ENCODE peak calls at places on chromosomes 16 and 17, in four cellular contexts. One of them, this sample, is unnamed.
A peak's percentile ranks its signal among the peaks of the same experiment; 100 is the strongest.

GRCh38 chr16:57537194-57537505 is 779 bp upstream of the CCDC102A start:
- DNase-seq in mucosa of descending colon: no peak
- DNase-seq in Caco-2: no peak
- DNase-seq in A549: no peak
- DNase-seq in this sample: no peak

GRCh38 chr16:56281256-56281805 is 90.0 kb downstream of the GNAO1 start:
- DNase-seq in Caco-2: no peak
- DNase-seq in A549: no peak
- DNase-seq in mucosa of descending colon: no peak
- DNase-seq in this sample: no peak

GRCh38 chr17:64007838-64008282 is 9.7 kb downstream of the PRR29 start:
- DNase-seq in mucosa of descending colon: no peak
- DNase-seq in Caco-2: peak; percentile 31
- DNase-seq in A549: no peak
- DNase-seq in this sample: no peak

GRCh38 chr16:12168054-12169018 is 191.8 kb downstream of the SNX29 start:
- DNase-seq in A549: no peak
- DNase-seq in Caco-2: no peak
- DNase-seq in mucosa of descending colon: no peak
- DNase-seq in this sample: no peak

GRCh38 chr17:9383828-9384227 is 191.8 kb downstream of the STX8 start:
- DNase-seq in Caco-2: no peak
- DNase-seq in mucosa of descending colon: no peak
- DNase-seq in A549: no peak
- DNase-seq in this sample: no peak

GRCh38 chr16:54633943-54634362 is 296.7 kb upstream of the IRX5 start:
- DNase-seq in mucosa of descending colon: no peak
- DNase-seq in A549: peak; percentile 51
- DNase-seq in Caco-2: no peak
- DNase-seq in this sample: no peak

GRCh38 chr17:51154176-51154575 is 817 bp downstream of the NME1 start:
- DNase-seq in A549: no peak
- DNase-seq in Caco-2: no peak
- DNase-seq in mucosa of descending colon: no peak
- DNase-seq in this sample: no peak

GRCh38 chr16:12971216-12971615 is 69.8 kb downstream of the SHISA9 start:
- DNase-seq in A549: peak; percentile 61
- DNase-seq in mucosa of descending colon: no peak
- DNase-seq in Caco-2: no peak
- DNase-seq in this sample: no peak

GRCh38 chr16:52574105-52574437 is 27.1 kb upstream of the TOX3 start:
- DNase-seq in Caco-2: no peak
- DNase-seq in mucosa of descending colon: no peak
- DNase-seq in A549: no peak
- DNase-seq in this sample: no peak

GRCh38 chr17:30173649-30174048 is 57.0 kb downstream of the NSRP1 start:
- DNase-seq in mucosa of descending colon: no peak
- DNase-seq in Caco-2: no peak
- DNase-seq in A549: no peak
- DNase-seq in this sample: no peak

GRCh38 chr17:64009571-64010402 is 10.6 kb downstream of the ICAM2 start:
- DNase-seq in mucosa of descending colon: no peak
- DNase-seq in A549: no peak
- DNase-seq in Caco-2: peak; percentile 5
- DNase-seq in this sample: no peak

GRCh38 chr16:23704772-23705516 is 8.1 kb downstream of the ERN2 start:
- DNase-seq in A549: no peak
- DNase-seq in mucosa of descending colon: peak; percentile 50
- DNase-seq in Caco-2: no peak
- DNase-seq in this sample: no peak

GRCh38 chr16:67537636-67538591 is 9.3 kb downstream of the RIPOR1 start:
- DNase-seq in mucosa of descending colon: peak; percentile 75
- DNase-seq in Caco-2: peak; percentile 76
- DNase-seq in A549: no peak
- DNase-seq in this sample: peak; percentile 82

GRCh38 chr17:80328620-80329380 is 68.1 kb downstream of the RNF213 start:
- DNase-seq in A549: no peak
- DNase-seq in Caco-2: no peak
- DNase-seq in mucosa of descending colon: no peak
- DNase-seq in this sample: no peak

GRCh38 chr16:49414651-49415050 is 41.0 kb downstream of the C16orf78 start:
- DNase-seq in mucosa of descending colon: no peak
- DNase-seq in Caco-2: no peak
- DNase-seq in A549: no peak
- DNase-seq in this sample: no peak

GRCh38 chr17:6903516-6903915 is 72.0 kb upstream of the TEKT1 start:
- DNase-seq in Caco-2: no peak
- DNase-seq in mucosa of descending colon: no peak
- DNase-seq in A549: no peak
- DNase-seq in this sample: no peak

GRCh38 chr17:42780816-42781638 is 617 bp downstream of the WNK4 start:
- DNase-seq in A549: no peak
- DNase-seq in mucosa of descending colon: no peak
- DNase-seq in Caco-2: no peak
- DNase-seq in this sample: no peak

GRCh38 chr17:79160980-79161621 is 86.5 kb downstream of the ENGASE start:
- DNase-seq in Caco-2: no peak
- DNase-seq in A549: no peak
- DNase-seq in mucosa of descending colon: no peak
- DNase-seq in this sample: no peak

GRCh38 chr17:19646788-19647696 is 1.5 kb upstream of the ALDH3A2 start:
- DNase-seq in Caco-2: no peak
- DNase-seq in A549: peak; percentile 72
- DNase-seq in mucosa of descending colon: no peak
- DNase-seq in this sample: no peak

GRCh38 chr17:51128089-51128488 is 7.4 kb upstream of the SPAG9 start:
- DNase-seq in Caco-2: no peak
- DNase-seq in A549: peak; percentile 63
- DNase-seq in mucosa of descending colon: no peak
- DNase-seq in this sample: no peak

GRCh38 chr16:57138281-57138935 is 46.0 kb downstream of the CPNE2 start:
- DNase-seq in Caco-2: peak; percentile 25
- DNase-seq in mucosa of descending colon: peak; percentile 19
- DNase-seq in A549: no peak
- DNase-seq in this sample: no peak

GRCh38 chr17:4635823-4636375 is 5.6 kb downstream of the ALOX15 start:
- DNase-seq in Caco-2: no peak
- DNase-seq in A549: no peak
- DNase-seq in mucosa of descending colon: no peak
- DNase-seq in this sample: no peak

GRCh38 chr16:31899505-31899904 is 25.9 kb downstream of the ZNF267 start:
- DNase-seq in mucosa of descending colon: no peak
- DNase-seq in Caco-2: no peak
- DNase-seq in A549: no peak
- DNase-seq in this sample: no peak

GRCh38 chr16:31893824-31894223 is 20.2 kb downstream of the ZNF267 start:
- DNase-seq in Caco-2: no peak
- DNase-seq in mucosa of descending colon: no peak
- DNase-seq in A549: no peak
- DNase-seq in this sample: no peak

DNA sequence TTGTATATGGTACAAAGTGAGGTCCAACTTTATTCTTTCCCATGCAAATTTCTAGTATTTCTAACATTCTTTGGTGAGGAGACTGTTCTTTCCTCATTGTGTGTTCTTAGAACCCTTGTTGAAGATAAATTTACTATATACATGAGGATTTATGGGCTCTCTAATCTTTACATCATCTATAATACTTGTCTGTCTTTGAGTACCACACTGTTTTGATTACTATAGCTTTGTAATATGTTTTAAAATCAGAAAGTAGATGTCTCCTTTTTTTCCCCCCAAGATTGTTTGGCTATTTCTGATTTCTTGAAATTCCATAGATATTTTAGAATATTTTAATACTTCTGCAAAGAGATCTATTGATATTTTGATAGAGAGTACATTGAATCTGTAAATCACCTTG is 23.7 kb downstream of the ZNF267 start:
- DNase-seq in A549: no peak
- DNase-seq in Caco-2: no peak
- DNase-seq in mucosa of descending colon: no peak
- DNase-seq in this sample: no peak
- H3K9me3 ChIP-seq in A549: peaks cover 73% of the 10 kb centered on the region
- H3K9me3 ChIP-seq in Caco-2: peaks cover 9% of the 10 kb centered on the region
- H3K9me3 ChIP-seq in mucosa of descending colon: peaks cover 52% of the 10 kb centered on the region
- H3K9me3 ChIP-seq in this sample: peaks cover 32% of the 10 kb centered on the region

GRCh38 chr16:30548392-30549255 is 9.6 kb downstream of the ZNF764 start:
- DNase-seq in Caco-2: no peak
- DNase-seq in mucosa of descending colon: no peak
- DNase-seq in A549: no peak
- DNase-seq in this sample: no peak
- H3K4me3 ChIP-seq in Caco-2: no peak overlapping the region
- H3K4me3 ChIP-seq in mucosa of descending colon: no peak overlapping the region
- H3K4me3 ChIP-seq in A549: no peak overlapping the region
- H3K4me3 ChIP-seq in this sample: no peak overlapping the region

GRCh38 chr17:59765038-59765437 is 57.6 kb downstream of the VMP1 start:
- DNase-seq in A549: no peak
- DNase-seq in mucosa of descending colon: no peak
- DNase-seq in Caco-2: no peak
- DNase-seq in this sample: no peak
- H3K9me3 ChIP-seq in A549: peaks cover 13% of the 10 kb centered on the region
- H3K9me3 ChIP-seq in mucosa of descending colon: no peaks in the 10 kb centered on the region
- H3K9me3 ChIP-seq in Caco-2: no peaks in the 10 kb centered on the region
- H3K9me3 ChIP-seq in this sample: no peaks in the 10 kb centered on the region

GRCh38 chr17:8080799-8081219 is 6.7 kb downstream of the ALOX12B start:
- DNase-seq in A549: no peak
- DNase-seq in Caco-2: no peak
- DNase-seq in mucosa of descending colon: peak; percentile 37
- DNase-seq in this sample: peak; percentile 42
- H3K4me3 ChIP-seq in A549: no peak overlapping the region
- H3K4me3 ChIP-seq in Caco-2: no peak overlapping the region
- H3K4me3 ChIP-seq in mucosa of descending colon: no peak overlapping the region
- H3K4me3 ChIP-seq in this sample: no peak overlapping the region

DNA sequence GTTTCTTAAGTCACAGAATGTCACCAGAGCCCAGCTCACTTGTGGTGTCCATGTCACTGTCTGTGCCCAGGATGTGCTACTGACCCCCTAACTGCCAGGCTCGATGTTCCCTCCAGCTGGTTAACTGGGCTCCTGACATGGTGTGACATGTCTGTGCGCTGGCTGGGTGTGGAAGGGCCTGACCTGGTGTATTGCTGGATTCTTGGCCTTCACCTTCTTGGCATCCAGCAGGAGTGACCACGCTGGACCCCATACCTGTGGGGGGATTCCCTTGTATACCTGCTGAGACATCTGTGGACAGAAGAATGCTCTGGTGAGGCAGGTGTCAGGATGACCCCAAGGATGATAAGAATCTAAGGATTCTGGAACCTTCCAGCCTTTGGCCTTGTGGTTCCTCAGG is 1690.1 kb downstream of the TP53TG3F start:
- DNase-seq in A549: no peak
- DNase-seq in Caco-2: no peak
- DNase-seq in mucosa of descending colon: no peak
- DNase-seq in this sample: no peak
- H3K9me3 ChIP-seq in A549: peaks cover 3% of the 10 kb centered on the region
- H3K9me3 ChIP-seq in Caco-2: no peaks in the 10 kb centered on the region
- H3K9me3 ChIP-seq in mucosa of descending colon: peaks cover 84% of the 10 kb centered on the region
- H3K9me3 ChIP-seq in this sample: no peaks in the 10 kb centered on the region

DNA sequence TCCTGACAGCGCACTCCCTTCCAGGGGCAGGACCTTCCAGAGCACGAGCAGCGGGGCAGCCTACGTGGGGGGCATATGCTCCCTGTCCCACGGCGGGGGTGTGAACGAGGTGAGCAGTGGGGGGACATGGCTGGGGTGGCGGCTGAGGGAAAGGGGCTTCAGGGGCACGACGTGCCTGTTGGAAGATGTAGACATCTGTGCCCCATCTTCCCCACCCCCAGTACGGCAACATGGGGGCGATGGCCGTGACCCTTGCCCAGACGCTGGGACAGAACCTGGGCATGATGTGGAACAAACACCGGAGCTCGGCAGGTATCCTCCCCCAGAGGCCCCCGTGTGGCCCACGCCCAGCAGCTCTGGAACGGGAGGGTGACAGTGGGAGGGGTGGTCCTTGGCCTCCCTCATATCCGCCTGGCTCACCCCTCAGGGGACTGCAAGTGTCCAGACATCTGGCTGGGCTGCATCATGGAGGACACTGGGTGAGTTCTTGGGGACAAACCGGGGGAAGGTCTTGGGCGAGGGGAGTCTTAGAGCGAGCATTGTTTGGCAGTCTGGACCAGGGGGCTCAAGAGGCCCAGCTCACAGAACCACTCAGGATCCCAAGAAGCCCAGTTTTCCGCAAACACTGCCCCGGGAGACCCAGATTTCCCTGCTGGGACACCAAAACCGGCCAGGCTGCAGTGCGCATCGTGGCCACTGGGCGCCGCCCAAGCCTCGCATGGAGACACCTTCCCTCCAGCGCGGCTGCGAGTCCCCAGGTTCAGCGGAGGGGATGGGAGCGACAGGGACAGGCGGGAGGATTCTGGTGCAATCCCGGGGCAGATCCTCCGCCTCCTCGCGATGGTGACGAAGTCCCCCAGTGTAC is 15.7 kb downstream of the ADAM11 start:
- DNase-seq in mucosa of descending colon: peak; percentile 94
- DNase-seq in A549: peak; percentile 89
- DNase-seq in Caco-2: peak; percentile 92
- DNase-seq in this sample: peak; percentile 92
- H3K4me3 ChIP-seq in mucosa of descending colon: no peak overlapping the region
- H3K4me3 ChIP-seq in A549: peak overlapping the region; percentile 54
- H3K4me3 ChIP-seq in Caco-2: peak overlapping the region; percentile 84
- H3K4me3 ChIP-seq in this sample: peak overlapping the region; percentile 77

GRCh38 chr16:75039941-75040340 is 41.1 kb downstream of the ZNRF1 start:
- DNase-seq in A549: no peak
- DNase-seq in mucosa of descending colon: no peak
- DNase-seq in Caco-2: no peak
- DNase-seq in this sample: no peak
- H3K9me3 ChIP-seq in A549: peaks cover 17% of the 10 kb centered on the region
- H3K9me3 ChIP-seq in mucosa of descending colon: peaks cover 9% of the 10 kb centered on the region
- H3K9me3 ChIP-seq in Caco-2: no peaks in the 10 kb centered on the region
- H3K9me3 ChIP-seq in this sample: peaks cover 9% of the 10 kb centered on the region

GRCh38 chr17:76148015-76148326 is 6.9 kb upstream of the FOXJ1 start:
- DNase-seq in Caco-2: no peak
- DNase-seq in mucosa of descending colon: no peak
- DNase-seq in A549: no peak
- DNase-seq in this sample: no peak
- H3K4me3 ChIP-seq in Caco-2: no peak overlapping the region
- H3K4me3 ChIP-seq in mucosa of descending colon: no peak overlapping the region
- H3K4me3 ChIP-seq in A549: no peak overlapping the region
- H3K4me3 ChIP-seq in this sample: no peak overlapping the region

GRCh38 chr16:62540496-62540895 is 504.3 kb upstream of the CDH8 start:
- DNase-seq in A549: no peak
- DNase-seq in Caco-2: no peak
- DNase-seq in mucosa of descending colon: no peak
- DNase-seq in this sample: no peak
- H3K9me3 ChIP-seq in A549: no peaks in the 10 kb centered on the region
- H3K9me3 ChIP-seq in Caco-2: no peaks in the 10 kb centered on the region
- H3K9me3 ChIP-seq in mucosa of descending colon: peaks cover 9% of the 10 kb centered on the region
- H3K9me3 ChIP-seq in this sample: no peaks in the 10 kb centered on the region

DNA sequence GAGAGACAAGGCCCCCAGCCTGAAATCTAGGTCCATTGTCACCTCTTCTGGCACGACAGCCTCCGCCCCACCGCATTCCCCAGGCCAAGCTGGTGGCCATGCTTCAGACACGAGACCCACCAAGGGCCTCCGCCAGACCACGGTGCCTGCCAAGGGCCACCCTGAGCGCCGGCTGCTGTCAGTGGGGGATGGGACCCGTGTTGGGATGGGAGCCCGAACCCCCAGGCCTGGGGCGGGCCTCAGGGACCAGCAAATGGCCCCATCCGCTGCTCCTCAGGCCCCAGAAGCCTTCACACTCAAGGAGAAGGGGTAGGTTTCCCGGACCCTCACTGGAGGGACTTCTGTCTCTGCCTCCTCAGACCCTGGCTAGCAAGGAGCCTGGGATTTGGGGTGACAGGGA is 1.0 kb downstream of the TEDC2 start:
- DNase-seq in A549: no peak
- DNase-seq in mucosa of descending colon: no peak
- DNase-seq in Caco-2: no peak
- DNase-seq in this sample: no peak
- H3K4me3 ChIP-seq in A549: peak overlapping the region; percentile 52
- H3K4me3 ChIP-seq in mucosa of descending colon: no peak overlapping the region
- H3K4me3 ChIP-seq in Caco-2: peak overlapping the region; percentile 44
- H3K4me3 ChIP-seq in this sample: no peak overlapping the region